ENCODE peak calls at places on chromosomes 5 and 9, in four cellular contexts. I, G, A and H are unnamed samples.

GRCh38 chr5:75053286-75054109 is 1.1 kb upstream of the GCNT4 start:
- DNase-seq in G (peak; percentile 71), I (peak; percentile 83), A (peak; percentile 90), H (no peak)

GRCh38 chr5:33379757-33380156 is 61.0 kb upstream of the TARS1 start:
- DNase-seq in I (peak; percentile 74), A (no peak), G (no peak), H (no peak)

GRCh38 chr9:23551171-23551795 is 274.8 kb downstream of the ELAVL2 start:
- DNase-seq in G (no peak), I (no peak), A (no peak), H (no peak)

GRCh38 chr9:131461166-131461565 is 41.6 kb upstream of the POMT1 start:
- DNase-seq in I (no peak), G (no peak), A (no peak), H (no peak)

GRCh38 chr5:169979871-169980270 is 424 bp downstream of the INSYN2B start:
- DNase-seq in A (no peak), I (no peak), G (no peak), H (no peak)

GRCh38 chr5:74206571-74207550 is 433.7 kb downstream of the ENC1 start:
- DNase-seq in A (peak; percentile 89), G (peak; percentile 63), I (peak; percentile 79), H (no peak)

GRCh38 chr9:108609227-108609894 is 246.4 kb downstream of the ACTL7B start:
- DNase-seq in A (no peak), G (no peak), I (peak; percentile 50), H (no peak)

GRCh38 chr9:24351258-24351657 is 194.4 kb downstream of the IZUMO3 start:
- DNase-seq in A (no peak), G (no peak), I (no peak), H (no peak)

GRCh38 chr9:116737137-116737546 is 50.0 kb downstream of the TRIM32 start:
- DNase-seq in G (peak; percentile 82), I (peak; percentile 68), A (peak; percentile 92), H (no peak)

GRCh38 chr9:108347463-108348153 is 508.2 kb downstream of the ACTL7B start:
- DNase-seq in G (no peak), A (no peak), I (no peak), H (no peak)

GRCh38 chr5:90802695-90803317 is 244.2 kb downstream of the ADGRV1 start:
- DNase-seq in A (no peak), G (no peak), I (peak; percentile 43), H (no peak)

GRCh38 chr5:149406203-149406978 is 27.3 kb upstream of the IL17B start:
- DNase-seq in A (no peak), I (peak; percentile 90), G (no peak), H (no peak)

GRCh38 chr5:151384106-151384505 is 36.7 kb upstream of the SLC36A2 start:
- DNase-seq in G (no peak), A (no peak), I (peak; percentile 24), H (no peak)

GRCh38 chr9:134870746-134871667 is 9.6 kb upstream of the FCN2 start:
- DNase-seq in G (no peak), A (no peak), I (no peak), H (no peak)

GRCh38 chr9:92406506-92406905 is 2.1 kb upstream of the OGN start:
- DNase-seq in A (no peak), G (no peak), I (no peak), H (no peak)

GRCh38 chr5:148792649-148793048 is 33.8 kb upstream of the ADRB2 start:
- DNase-seq in A (no peak), I (no peak), G (no peak), H (no peak)

GRCh38 chr9:121700165-121700830 is 48.9 kb downstream of the DAB2IP start:
- DNase-seq in A (peak; percentile 94), G (peak; percentile 87), I (peak; percentile 48), H (no peak)

GRCh38 chr9:136742640-136743391 is at the start of gene LCN10:
- DNase-seq in G (no peak), I (no peak), A (no peak), H (no peak)
- TF ChIP-seq CTCF in G (peak; percentile 36), I (no peak), A (no peak), H (no peak)

DNA sequence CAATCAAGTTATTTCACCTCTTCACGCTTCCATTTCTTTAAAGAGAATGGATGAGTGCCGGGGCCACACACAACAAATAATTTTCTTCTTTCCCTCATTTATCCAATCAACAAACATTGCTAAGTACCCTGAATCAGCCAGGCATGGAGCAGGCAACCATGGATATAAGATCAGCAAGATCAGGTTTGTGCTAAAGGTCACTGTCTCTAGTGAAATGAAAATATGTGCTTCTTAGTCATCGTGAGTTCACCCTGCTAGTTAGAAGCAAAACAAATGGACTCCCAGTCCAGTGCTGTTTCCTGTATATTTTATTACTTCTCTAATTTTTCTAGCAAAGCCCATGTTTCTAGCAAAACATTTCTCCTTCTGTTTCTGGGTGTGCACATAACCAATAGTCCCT is 629.2 kb downstream of the BNC2 start:
- DNase-seq in G (no peak), I (peak; percentile 89), A (no peak), H (no peak)
- TF ChIP-seq CTCF in G (no peak), I (no peak), A (no peak), H (no peak)

GRCh38 chr9:35229779-35230143 is 68.0 kb downstream of the UNC13B start:
- DNase-seq in A (no peak), G (no peak), I (peak; percentile 8), H (no peak)
- TF ChIP-seq CTCF in A (no peak), G (no peak), I (no peak), H (no peak)

DNA sequence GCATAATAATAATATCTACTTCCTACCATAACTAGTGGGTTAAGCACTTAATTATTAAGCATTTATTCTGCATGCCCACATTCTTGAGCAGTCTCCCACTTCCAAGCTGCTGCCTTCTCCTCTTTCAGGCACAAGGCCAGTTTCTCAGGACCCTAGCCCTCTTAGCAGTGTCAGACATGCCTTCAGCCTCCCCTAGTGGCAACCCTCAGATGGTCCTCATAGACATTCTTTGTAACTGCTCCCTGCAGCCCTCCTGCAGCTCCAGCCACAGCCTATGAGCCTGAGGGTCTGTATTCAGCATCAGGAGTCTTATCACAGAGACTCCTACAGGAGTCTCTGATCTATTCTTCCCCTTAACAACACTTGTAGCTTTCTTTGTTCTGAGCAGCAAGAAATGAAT is 3.8 kb downstream of the IL9 start:
- DNase-seq in G (no peak), A (no peak), I (no peak), H (no peak)
- TF ChIP-seq CTCF in G (no peak), A (no peak), I (no peak), H (no peak)

DNA sequence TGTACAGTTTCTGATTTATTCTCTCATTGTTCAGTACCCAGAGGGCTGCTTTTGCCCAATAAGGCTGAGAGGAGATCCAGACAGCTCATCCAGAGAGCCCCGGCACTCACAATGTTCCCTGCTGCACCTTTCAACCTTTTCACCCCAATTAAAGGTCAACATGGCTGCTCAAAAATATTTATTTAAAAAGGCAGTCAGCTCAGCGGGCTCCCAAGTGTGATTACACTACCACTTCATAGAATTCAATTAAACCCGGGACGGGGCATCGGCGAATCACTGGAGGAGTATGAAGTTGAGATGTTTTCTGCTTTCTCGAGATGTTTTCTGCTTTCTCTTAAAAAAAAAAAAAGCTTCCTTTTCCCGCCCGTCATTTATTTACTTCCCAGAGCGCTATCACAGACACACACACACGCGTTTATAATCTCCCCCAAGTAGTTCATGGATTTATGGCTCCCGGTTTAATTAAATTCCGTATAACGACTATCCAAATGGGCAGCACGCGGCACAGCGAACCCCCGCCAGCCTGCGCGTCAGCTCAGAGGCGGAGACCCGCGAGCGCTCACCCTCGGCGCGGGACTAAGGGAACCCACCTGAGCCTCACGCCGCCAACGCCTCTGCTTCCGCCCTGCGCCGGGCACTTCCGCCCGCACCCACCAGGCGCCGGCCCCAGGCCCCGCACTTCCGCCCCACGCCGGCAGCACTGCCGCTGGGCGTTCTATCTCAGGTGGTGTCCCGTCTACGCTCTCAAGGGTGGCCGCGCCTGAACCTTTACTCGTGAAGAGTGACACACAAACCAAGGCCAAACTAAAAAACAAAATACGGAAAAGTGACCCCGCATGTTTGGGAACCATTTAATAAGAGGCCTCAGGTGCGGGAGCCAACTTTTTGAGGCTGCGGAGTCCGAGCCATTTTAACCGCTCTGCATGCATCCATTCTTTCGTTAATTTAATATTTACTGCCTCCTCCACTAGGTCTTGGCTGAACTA is at the start of gene C5orf63:
- DNase-seq in A (peak; percentile 87), I (peak; percentile 29), G (peak; percentile 78), H (no peak)
- TF ChIP-seq CTCF in A (no peak), I (no peak), G (no peak), H (no peak)